ENCODE peak calls at places on chromosome 19, in five cellular contexts. F is upper lobe of right lung, W is suprapubic skin, L is GM12864, M is K562. Q is an unnamed sample.

GRCh38 chr19:28228854-28229253 is 984.1 kb downstream of the UQCRFS1 start:
- DNase-seq in F (no peak), W (no peak), L (no peak), M (no peak), Q (no peak)

GRCh38 chr19:1699998-1700732 is 47.8 kb upstream of the TCF3 start:
- DNase-seq in F (no peak), W (no peak), L (no peak), M (no peak), Q (no peak)

GRCh38 chr19:28586501-28586900 is 626.5 kb downstream of the UQCRFS1 start:
- DNase-seq in F (no peak), W (no peak), L (no peak), M (no peak), Q (no peak)

GRCh38 chr19:27736225-27736624 is 1476.7 kb downstream of the UQCRFS1 start:
- DNase-seq in F (no peak), W (no peak), L (no peak), M (no peak), Q (no peak)

GRCh38 chr19:46466536-46467199 is 4.7 kb downstream of the PNMA8A start:
- DNase-seq in F (peak), W (no peak), L (peak), M (no peak), Q (no peak)

GRCh38 chr19:12244370-12244769 is 50.3 kb downstream of the ZNF44 start:
- DNase-seq in F (no peak), W (no peak), L (no peak), M (no peak), Q (no peak)

GRCh38 chr19:18649371-18650047 is 12.7 kb downstream of the KLHL26 start:
- DNase-seq in F (peak), W (no peak), L (no peak), M (no peak), Q (peak)

GRCh38 chr19:413756-414420 is 4.9 kb upstream of the C2CD4C start:
- DNase-seq in F (peak), W (peak), L (no peak), M (no peak), Q (no peak)

GRCh38 chr19:9936151-9937000 is at the start of gene OLFM2:
- DNase-seq in F (no peak), W (no peak), L (no peak), M (peak), Q (no peak)

GRCh38 chr19:45423033-45423588 is 606 bp downstream of the ERCC1 start:
- DNase-seq in F (no peak), W (peak), L (no peak), M (no peak), Q (no peak)

GRCh38 chr19:13937479-13938360 is 497 bp downstream of the PODNL1 start:
- DNase-seq in F (no peak), W (no peak), L (no peak), M (no peak), Q (no peak)

GRCh38 chr19:38684078-38684861 is 36.8 kb downstream of the ACTN4 start:
- DNase-seq in F (peak), W (peak), L (peak), M (peak), Q (peak)

GRCh38 chr19:3601021-3601420 is 5.7 kb downstream of the TBXA2R start:
- DNase-seq in F (no peak), W (no peak), L (no peak), M (no peak), Q (no peak)

GRCh38 chr19:7636691-7637373 is at the start of gene STXBP2:
- DNase-seq in F (peak), W (no peak), L (peak), M (peak), Q (no peak)

GRCh38 chr19:4391701-4392543 is 8.4 kb downstream of the SH3GL1 start:
- DNase-seq in F (no peak), W (no peak), L (no peak), M (no peak), Q (no peak)

GRCh38 chr19:33998739-33999345 is 173.5 kb upstream of the LSM14A start:
- DNase-seq in F (no peak), W (no peak), L (no peak), M (no peak), Q (no peak)

GRCh38 chr19:47028372-47028672 is 8.7 kb downstream of the NPAS1 start:
- DNase-seq in F (no peak), W (no peak), L (no peak), M (no peak), Q (no peak)

GRCh38 chr19:33267706-33268105 is 34.6 kb downstream of the CEBPA start:
- DNase-seq in F (no peak), W (no peak), L (no peak), M (no peak), Q (no peak)

GRCh38 chr19:18611327-18612050 is 1.2 kb upstream of the TMEM59L start:
- DNase-seq in F (no peak), W (no peak), L (no peak), M (no peak), Q (no peak)

GRCh38 chr19:7304200-7304599 is 10.0 kb upstream of the INSR start:
- DNase-seq in F (no peak), W (peak), L (no peak), M (no peak), Q (no peak)

GRCh38 chr19:49896863-49897621 is at the start of gene IL4I1:
- DNase-seq in F (peak), W (no peak), L (peak), M (no peak), Q (no peak)

GRCh38 chr19:33373701-33374405 is at the start of gene CEBPG:
- DNase-seq in F (peak), W (peak), L (no peak), M (peak), Q (peak)

GRCh38 chr19:861756-862528 is 2.5 kb downstream of the CFD start:
- DNase-seq in F (peak), W (no peak), L (peak), M (peak), Q (no peak)

GRCh38 chr19:58395220-58395978 is at the start of gene RNF225:
- DNase-seq in F (peak), W (peak), L (no peak), M (no peak), Q (no peak)

GRCh38 chr19:44988896-44989563 is 12.2 kb upstream of the RELB start:
- DNase-seq in F (peak), W (no peak), L (no peak), M (peak), Q (no peak)

GRCh38 chr19:45995715-45996385 is 583 bp downstream of the CCDC61 start:
- DNase-seq in F (no peak), W (no peak), L (no peak), M (peak), Q (no peak)

GRCh38 chr19:23377276-23377675 is 18.0 kb downstream of the ZNF91 start:
- DNase-seq in F (no peak), W (no peak), L (no peak), M (no peak), Q (no peak)
- H3K4me3 ChIP-seq in F (no peak), W (no peak), L (no peak), M (no peak), Q (no peak)

GRCh38 chr19:41433171-41433570 is 6.0 kb upstream of the B3GNT8 start:
- DNase-seq in F (no peak), W (no peak), L (no peak), M (no peak), Q (no peak)

GRCh38 chr19:41430907-41431306 is 3.7 kb upstream of the B3GNT8 start:
- DNase-seq in F (no peak), W (no peak), L (no peak), M (no peak), Q (no peak)

GRCh38 chr19:41431426-41432386 is 4.5 kb upstream of the B3GNT8 start:
- DNase-seq in F (no peak), W (no peak), L (no peak), M (peak), Q (no peak)

GRCh38 chr19:41436664-41436951 is 3.1 kb downstream of the DMAC2 start:
- DNase-seq in F (no peak), W (no peak), L (no peak), M (no peak), Q (no peak)

DNA sequence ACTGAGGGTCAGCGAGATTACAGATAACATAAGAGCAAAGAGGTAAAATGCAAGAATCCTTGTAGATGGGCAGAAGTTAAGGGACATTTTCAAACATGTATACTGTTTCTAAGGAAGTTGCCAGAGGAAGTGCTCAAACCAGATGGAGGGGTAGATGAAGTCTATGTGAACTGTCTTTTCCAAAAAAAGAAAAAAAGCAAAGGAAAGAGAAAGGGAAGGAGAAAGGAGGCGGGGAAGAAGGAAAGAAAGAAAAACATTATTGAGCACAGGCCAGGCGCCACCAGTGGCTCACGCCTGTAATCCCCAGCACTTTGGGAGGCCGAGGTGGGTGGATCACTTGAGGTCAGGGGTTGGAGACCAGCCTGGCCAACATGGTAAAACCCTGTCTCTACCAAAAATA is 5.3 kb downstream of the DMAC2 start:
- DNase-seq in F (no peak), W (no peak), L (no peak), M (no peak), Q (no peak)
- H3K4me3 ChIP-seq in F (no peak), W (no peak), L (no peak), M (no peak), Q (no peak)

DNA sequence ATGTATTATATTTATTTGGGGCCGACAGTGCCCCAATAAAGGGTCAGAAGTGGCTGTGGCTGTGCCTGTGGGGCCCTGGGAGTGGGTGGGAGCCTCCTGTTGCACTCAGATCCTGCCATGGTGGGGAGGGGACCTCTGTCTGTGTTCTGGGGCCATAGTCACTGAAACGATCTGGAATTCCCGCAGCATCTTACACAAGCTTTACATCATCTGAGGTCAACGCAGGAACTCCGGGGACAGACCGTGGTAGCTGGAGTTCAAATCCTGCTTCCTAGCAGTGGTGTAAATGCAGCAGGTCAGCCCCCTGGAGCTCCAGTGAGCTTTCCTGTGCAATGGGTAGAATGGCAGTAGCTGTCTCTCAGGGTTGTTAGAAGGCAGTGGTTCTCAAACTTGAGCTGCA is 3.9 kb upstream of the SCN1B start:
- DNase-seq in F (no peak), W (no peak), L (no peak), M (no peak), Q (no peak)
- H3K4me3 ChIP-seq in F (no peak), W (no peak), L (no peak), M (no peak), Q (no peak)

DNA sequence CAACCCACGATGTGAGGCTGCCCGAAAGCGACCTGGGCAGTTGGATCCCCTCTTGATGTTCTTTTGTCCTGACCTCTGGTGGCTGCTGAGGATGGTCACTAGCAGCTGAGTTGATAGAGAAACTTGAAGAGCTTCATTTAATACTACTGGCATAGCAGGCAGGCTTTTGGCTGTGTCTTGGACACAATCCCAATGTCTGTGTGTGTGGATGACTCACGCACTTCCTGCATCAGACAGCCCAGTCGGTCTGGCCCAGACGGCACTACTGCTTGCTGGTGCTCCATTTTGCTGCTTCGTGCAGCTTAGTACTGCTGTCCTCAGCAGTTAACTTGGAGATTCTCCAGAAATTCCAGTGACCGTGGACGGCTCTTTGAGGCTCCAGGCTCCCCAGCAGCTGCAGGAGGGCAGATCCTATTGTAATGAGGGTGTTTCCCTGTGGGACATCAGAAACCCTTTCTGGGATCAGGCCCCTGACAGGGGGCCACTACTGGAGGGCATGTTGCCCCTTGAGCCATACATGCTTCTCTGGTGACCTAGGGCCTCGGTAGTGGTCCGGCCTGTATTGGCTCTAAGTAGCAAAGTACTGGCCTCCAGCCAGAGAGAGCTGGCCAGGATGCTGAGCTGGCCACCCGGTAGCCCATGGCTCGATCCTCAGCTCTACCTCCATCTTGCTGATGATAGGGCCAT is 4.5 kb downstream of the FPR3 start:
- DNase-seq in F (peak), W (peak), L (no peak), M (peak), Q (peak)
- H3K4me3 ChIP-seq in F (no peak), W (peak), L (no peak), M (no peak), Q (peak)

DNA sequence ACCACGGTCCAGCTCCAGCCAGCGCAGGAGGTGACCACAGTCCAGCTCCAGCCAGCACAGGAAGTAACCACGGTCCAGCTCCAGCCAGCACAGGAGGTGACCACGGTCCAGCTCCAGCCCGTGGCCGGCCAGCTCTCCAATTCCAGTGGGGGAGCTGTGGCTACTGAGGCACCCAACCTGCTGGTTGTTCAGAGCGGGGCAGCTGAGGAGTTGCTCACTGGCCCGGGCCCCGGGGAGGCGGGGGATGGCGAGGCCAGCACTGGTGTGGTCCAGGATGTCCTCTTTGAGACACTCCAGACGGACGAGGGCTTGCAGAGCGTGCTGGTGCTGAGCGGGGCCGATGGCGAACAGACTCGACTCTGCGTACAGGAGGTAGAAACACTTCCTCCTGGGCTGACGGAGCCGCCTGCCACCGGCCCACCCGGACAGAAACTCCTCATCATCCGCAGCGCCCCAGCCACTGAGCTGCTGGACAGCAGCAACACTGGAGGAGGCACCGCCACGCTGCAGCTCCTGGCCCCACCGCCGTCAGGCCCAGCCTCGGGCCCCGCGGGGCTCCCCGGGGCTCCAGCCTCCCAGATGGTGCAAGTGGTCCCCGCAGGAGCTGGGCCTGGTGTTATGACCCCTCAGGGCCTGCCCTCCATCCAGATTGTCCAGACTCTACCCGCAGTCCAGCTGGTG is 1.2 kb upstream of the NAT14 start:
- DNase-seq in F (no peak), W (peak), L (no peak), M (no peak), Q (no peak)
- H3K4me3 ChIP-seq in F (no peak), W (no peak), L (no peak), M (no peak), Q (peak)